ENCODE peak calls at places on chromosomes 11 and 22, in seven cellular contexts. S, L, U, E, A, B and C are unnamed samples.

GRCh38 chr11:4464216-4465159 is 15.4 kb downstream of the OR52K2 start:
- DNase-seq in E (peak), B (no peak), A (no peak), L (no peak), S (peak), U (peak), C (no peak)

GRCh38 chr11:2440646-2441045 is 3.7 kb downstream of the TRPM5 start:
- DNase-seq in S (no peak), B (no peak), L (no peak), A (peak), U (no peak), E (no peak), C (no peak)

GRCh38 chr11:72552399-72552910 is 118.1 kb upstream of the CLPB start:
- DNase-seq in E (no peak), U (peak), S (no peak), A (no peak), L (no peak), B (no peak), C (peak)

GRCh38 chr22:28822930-28823481 is 22.6 kb upstream of the XBP1 start:
- DNase-seq in B (no peak), A (no peak), S (no peak), E (no peak), L (no peak), U (no peak), C (no peak)

GRCh38 chr22:47593911-47594311 is 831.5 kb downstream of the TBC1D22A start:
- DNase-seq in E (no peak), S (no peak), L (peak), A (no peak), B (no peak), U (no peak), C (no peak)

GRCh38 chr11:119742263-119742861 is 13.4 kb upstream of the NECTIN1 start:
- DNase-seq in U (peak), L (no peak), E (no peak), A (no peak), B (no peak), S (peak), C (no peak)

GRCh38 chr11:71451596-71452353 is 1.2 kb upstream of the NADSYN1 start:
- DNase-seq in S (no peak), U (no peak), L (no peak), A (no peak), E (no peak), B (no peak), C (no peak)

GRCh38 chr11:19444231-19444630 is 203.5 kb upstream of the E2F8 start:
- DNase-seq in B (no peak), E (peak), A (no peak), U (peak), S (peak), L (no peak), C (no peak)

GRCh38 chr11:68148882-68149281 is 27.7 kb upstream of the CHKA start:
- DNase-seq in S (no peak), U (no peak), B (no peak), L (no peak), E (no peak), A (no peak), C (no peak)

GRCh38 chr11:20213790-20214189 is 53.5 kb upstream of the DBX1 start:
- DNase-seq in A (no peak), U (no peak), B (peak), S (no peak), L (no peak), E (no peak), C (no peak)

GRCh38 chr11:46543564-46543963 is 50.3 kb downstream of the AMBRA1 start:
- DNase-seq in B (no peak), E (no peak), L (no peak), S (no peak), A (no peak), U (no peak), C (no peak)

GRCh38 chr11:1200611-1201191 is 22.2 kb upstream of the MUC5B start:
- DNase-seq in L (no peak), B (peak), E (no peak), A (peak), U (no peak), S (no peak), C (no peak)

GRCh38 chr11:112795142-112795815 is 165.9 kb upstream of the NCAM1 start:
- DNase-seq in A (no peak), L (no peak), E (peak), B (no peak), U (peak), S (peak), C (no peak)

GRCh38 chr11:134483857-134484256 is 71.8 kb upstream of the B3GAT1 start:
- DNase-seq in U (no peak), A (no peak), B (no peak), E (no peak), S (no peak), L (no peak), C (no peak)
- H3K4me3 ChIP-seq in U (no peak), A (no peak), B (no peak), E (no peak), S (no peak), L (no peak), C (no peak)

DNA sequence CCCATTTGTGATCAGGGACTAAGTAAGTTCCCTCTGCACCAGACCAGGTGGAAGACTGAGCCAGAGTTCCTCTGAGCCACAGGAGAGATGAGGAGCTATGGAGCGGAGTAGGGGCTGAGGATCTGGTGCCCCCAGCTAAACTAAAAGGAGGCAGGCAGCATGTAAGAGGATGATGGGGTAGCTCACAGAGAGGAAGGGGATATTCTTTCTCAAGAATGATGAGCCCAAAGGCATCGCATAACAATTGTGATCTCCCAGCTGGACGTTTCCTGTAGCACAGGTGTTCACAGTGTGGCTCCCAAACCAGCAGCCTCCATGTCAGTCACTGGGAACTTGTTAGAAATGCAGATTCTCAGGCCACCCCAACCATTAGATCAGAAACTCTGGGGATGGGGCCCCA is 24.4 kb downstream of the ADAMTS8 start:
- DNase-seq in U (no peak), S (no peak), B (no peak), E (no peak), L (no peak), A (no peak), C (no peak)
- H3K4me3 ChIP-seq in U (peak), S (no peak), B (no peak), E (no peak), L (no peak), A (no peak), C (no peak)

DNA sequence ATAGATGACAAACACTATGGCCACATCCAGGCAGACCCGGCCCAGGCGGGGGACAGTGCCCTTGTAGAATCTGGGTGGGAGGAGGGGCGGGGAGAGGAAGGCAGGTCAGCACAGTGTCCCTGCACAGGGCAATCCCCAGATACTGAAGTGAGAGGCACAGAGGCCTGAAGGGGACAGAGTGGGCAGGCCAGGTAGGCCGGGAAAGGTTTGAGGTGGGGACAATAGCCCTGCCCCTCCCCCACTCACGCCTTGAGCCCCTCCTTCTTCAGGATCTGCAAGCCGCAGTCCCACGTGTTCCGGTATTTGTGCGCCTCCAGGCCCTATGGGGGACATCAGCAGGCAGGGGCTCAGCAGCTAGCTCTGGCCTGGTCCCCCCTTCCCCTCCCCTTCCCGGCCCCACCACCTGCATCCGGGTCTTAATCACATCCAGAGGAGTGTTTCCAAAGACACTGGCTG is 2.3 kb downstream of the SLC25A1 start:
- DNase-seq in B (no peak), S (no peak), L (no peak), E (no peak), A (no peak), U (no peak), C (no peak)
- H3K4me3 ChIP-seq in B (no peak), S (no peak), L (no peak), E (no peak), A (no peak), U (no peak), C (no peak)

DNA sequence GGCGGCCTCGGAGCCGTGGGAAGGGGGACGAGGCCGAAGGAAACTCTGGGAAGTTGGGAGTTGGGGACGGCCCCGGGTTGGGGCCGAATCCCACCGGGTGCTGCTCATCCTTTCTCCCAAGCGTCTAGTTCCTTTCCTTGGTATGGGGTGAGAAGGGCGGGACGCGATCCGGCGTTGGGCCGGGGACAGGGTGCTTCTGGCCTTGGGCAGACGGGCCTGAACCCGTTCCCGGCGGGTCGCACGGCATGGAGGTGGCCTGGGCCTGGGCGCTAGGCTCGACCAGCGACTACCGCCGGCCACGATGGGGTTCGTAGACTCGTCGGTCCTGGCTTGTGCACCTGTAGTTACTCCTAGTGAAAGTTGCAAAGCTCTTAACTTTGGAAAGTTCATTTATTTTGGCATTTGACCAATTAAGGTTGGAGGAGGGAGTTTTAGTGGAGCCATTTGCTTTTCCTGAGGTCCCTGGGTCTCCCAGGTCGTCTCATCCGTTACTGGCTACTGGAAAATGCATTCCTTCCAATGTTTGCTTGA is 1.0 kb downstream of the SYT9 start:
- DNase-seq in U (no peak), B (no peak), L (no peak), E (no peak), A (peak), S (no peak), C (no peak)
- H3K4me3 ChIP-seq in U (no peak), B (no peak), L (no peak), E (no peak), A (peak), S (no peak), C (peak)

GRCh38 chr11:96567667-96568066 is 177.9 kb downstream of the JRKL start:
- DNase-seq in B (no peak), E (no peak), L (no peak), A (no peak), U (no peak), S (no peak), C (no peak)
- H3K4me3 ChIP-seq in B (no peak), E (no peak), L (no peak), A (peak), U (peak), S (no peak), C (no peak)

GRCh38 chr22:22929381-22930221 is 42.0 kb downstream of the IGLL5 start:
- DNase-seq in S (no peak), U (no peak), B (peak), A (no peak), E (no peak), L (no peak), C (no peak)
- H3K4me3 ChIP-seq in S (no peak), U (no peak), B (no peak), A (no peak), E (no peak), L (no peak), C (no peak)

GRCh38 chr22:43996170-43996980 is 27.7 kb upstream of the PARVB start:
- DNase-seq in B (peak), A (peak), E (no peak), U (no peak), S (no peak), L (no peak), C (no peak)
- H3K4me3 ChIP-seq in B (peak), A (peak), E (no peak), U (no peak), S (no peak), L (no peak), C (no peak)

GRCh38 chr22:20022231-20023069 is 1.5 kb downstream of the TANGO2 start:
- DNase-seq in A (no peak), E (no peak), B (no peak), L (no peak), S (no peak), U (no peak), C (no peak)
- H3K4me3 ChIP-seq in A (peak), E (no peak), B (peak), L (peak), S (peak), U (peak), C (peak)